ENCODE peak calls at places on chromosome 18, in eight cellular contexts. One of them, this sample, is unnamed.

GRCh38 chr18:73979742-73980141 is 167.9 kb downstream of the FBXO15 start:
- DNase-seq in CD8-positive, alpha-beta T cell: no peak
- DNase-seq in WTC11: no peak
- DNase-seq in upper lobe of right lung: no peak
- DNase-seq in left ventricle myocardium inferior: no peak
- DNase-seq in mammary epithelial cell: peak
- DNase-seq in GM06990: no peak
- DNase-seq in progenitor cell of endocrine pancreas: no peak
- DNase-seq in this sample: no peak

GRCh38 chr18:51153659-51154371 is 43.7 kb downstream of the MEX3C start:
- DNase-seq in CD8-positive, alpha-beta T cell: peak
- DNase-seq in WTC11: no peak
- DNase-seq in upper lobe of right lung: no peak
- DNase-seq in left ventricle myocardium inferior: no peak
- DNase-seq in mammary epithelial cell: no peak
- DNase-seq in GM06990: peak
- DNase-seq in progenitor cell of endocrine pancreas: no peak
- DNase-seq in this sample: no peak

GRCh38 chr18:7924616-7925015 is 357.5 kb downstream of the PTPRM start:
- DNase-seq in CD8-positive, alpha-beta T cell: no peak
- DNase-seq in WTC11: no peak
- DNase-seq in upper lobe of right lung: no peak
- DNase-seq in left ventricle myocardium inferior: no peak
- DNase-seq in mammary epithelial cell: no peak
- DNase-seq in GM06990: no peak
- DNase-seq in progenitor cell of endocrine pancreas: no peak
- DNase-seq in this sample: no peak

GRCh38 chr18:74976331-74976909 is 232.5 kb downstream of the PTGR3 start:
- DNase-seq in CD8-positive, alpha-beta T cell: no peak
- DNase-seq in WTC11: no peak
- DNase-seq in upper lobe of right lung: no peak
- DNase-seq in left ventricle myocardium inferior: no peak
- DNase-seq in mammary epithelial cell: no peak
- DNase-seq in GM06990: no peak
- DNase-seq in progenitor cell of endocrine pancreas: no peak
- DNase-seq in this sample: no peak

GRCh38 chr18:46469186-46469915 is 187.7 kb downstream of the LOXHD1 start:
- DNase-seq in CD8-positive, alpha-beta T cell: no peak
- DNase-seq in WTC11: no peak
- DNase-seq in upper lobe of right lung: no peak
- DNase-seq in left ventricle myocardium inferior: no peak
- DNase-seq in mammary epithelial cell: no peak
- DNase-seq in GM06990: no peak
- DNase-seq in progenitor cell of endocrine pancreas: no peak
- DNase-seq in this sample: no peak

GRCh38 chr18:78238404-78239089 is 741.1 kb upstream of the SALL3 start:
- DNase-seq in CD8-positive, alpha-beta T cell: no peak
- DNase-seq in WTC11: no peak
- DNase-seq in upper lobe of right lung: no peak
- DNase-seq in left ventricle myocardium inferior: no peak
- DNase-seq in mammary epithelial cell: no peak
- DNase-seq in GM06990: peak
- DNase-seq in progenitor cell of endocrine pancreas: no peak
- DNase-seq in this sample: no peak

GRCh38 chr18:23143059-23143831 is 8.0 kb downstream of the CABLES1 start:
- DNase-seq in CD8-positive, alpha-beta T cell: no peak
- DNase-seq in WTC11: no peak
- DNase-seq in upper lobe of right lung: peak
- DNase-seq in left ventricle myocardium inferior: no peak
- DNase-seq in mammary epithelial cell: peak
- DNase-seq in GM06990: no peak
- DNase-seq in progenitor cell of endocrine pancreas: no peak
- DNase-seq in this sample: no peak

GRCh38 chr18:250685-251084 is 17.2 kb downstream of the THOC1 start:
- DNase-seq in CD8-positive, alpha-beta T cell: no peak
- DNase-seq in WTC11: no peak
- DNase-seq in upper lobe of right lung: no peak
- DNase-seq in left ventricle myocardium inferior: no peak
- DNase-seq in mammary epithelial cell: peak
- DNase-seq in GM06990: no peak
- DNase-seq in progenitor cell of endocrine pancreas: no peak
- DNase-seq in this sample: no peak

GRCh38 chr18:54983041-54983686 is 23.9 kb upstream of the CCDC68 start:
- DNase-seq in CD8-positive, alpha-beta T cell: no peak
- DNase-seq in WTC11: no peak
- DNase-seq in upper lobe of right lung: no peak
- DNase-seq in left ventricle myocardium inferior: no peak
- DNase-seq in mammary epithelial cell: peak
- DNase-seq in GM06990: no peak
- DNase-seq in progenitor cell of endocrine pancreas: no peak
- DNase-seq in this sample: no peak

GRCh38 chr18:48602759-48603390 is 64.0 kb downstream of the CTIF start:
- DNase-seq in CD8-positive, alpha-beta T cell: no peak
- DNase-seq in WTC11: no peak
- DNase-seq in upper lobe of right lung: no peak
- DNase-seq in left ventricle myocardium inferior: no peak
- DNase-seq in mammary epithelial cell: no peak
- DNase-seq in GM06990: no peak
- DNase-seq in progenitor cell of endocrine pancreas: no peak
- DNase-seq in this sample: no peak

GRCh38 chr18:5693637-5694175 is 149.9 kb upstream of the EPB41L3 start:
- DNase-seq in CD8-positive, alpha-beta T cell: no peak
- DNase-seq in WTC11: no peak
- DNase-seq in upper lobe of right lung: no peak
- DNase-seq in left ventricle myocardium inferior: no peak
- DNase-seq in mammary epithelial cell: no peak
- DNase-seq in GM06990: no peak
- DNase-seq in progenitor cell of endocrine pancreas: no peak
- DNase-seq in this sample: no peak

GRCh38 chr18:6561893-6562292 is 147.2 kb upstream of the L3MBTL4 start:
- DNase-seq in CD8-positive, alpha-beta T cell: no peak
- DNase-seq in WTC11: no peak
- DNase-seq in upper lobe of right lung: no peak
- DNase-seq in left ventricle myocardium inferior: no peak
- DNase-seq in mammary epithelial cell: no peak
- DNase-seq in GM06990: no peak
- DNase-seq in progenitor cell of endocrine pancreas: no peak
- DNase-seq in this sample: no peak

GRCh38 chr18:36849288-36850011 is 20.5 kb downstream of the KIAA1328 start:
- DNase-seq in CD8-positive, alpha-beta T cell: no peak
- DNase-seq in WTC11: no peak
- DNase-seq in upper lobe of right lung: no peak
- DNase-seq in left ventricle myocardium inferior: no peak
- DNase-seq in mammary epithelial cell: no peak
- DNase-seq in GM06990: no peak
- DNase-seq in progenitor cell of endocrine pancreas: no peak
- DNase-seq in this sample: no peak

GRCh38 chr18:50700245-50701165 is 119.3 kb downstream of the MRO start:
- DNase-seq in CD8-positive, alpha-beta T cell: no peak
- DNase-seq in WTC11: no peak
- DNase-seq in upper lobe of right lung: no peak
- DNase-seq in left ventricle myocardium inferior: no peak
- DNase-seq in mammary epithelial cell: no peak
- DNase-seq in GM06990: no peak
- DNase-seq in progenitor cell of endocrine pancreas: no peak
- DNase-seq in this sample: no peak

GRCh38 chr18:45825258-45825744 is at the start of gene SIGLEC15:
- DNase-seq in CD8-positive, alpha-beta T cell: no peak
- DNase-seq in WTC11: no peak
- DNase-seq in upper lobe of right lung: no peak
- DNase-seq in left ventricle myocardium inferior: no peak
- DNase-seq in mammary epithelial cell: no peak
- DNase-seq in GM06990: no peak
- DNase-seq in progenitor cell of endocrine pancreas: no peak
- DNase-seq in this sample: no peak

GRCh38 chr18:57627488-57627887 is 5.9 kb upstream of the NARS1 start:
- DNase-seq in CD8-positive, alpha-beta T cell: no peak
- DNase-seq in WTC11: no peak
- DNase-seq in upper lobe of right lung: no peak
- DNase-seq in left ventricle myocardium inferior: no peak
- DNase-seq in mammary epithelial cell: peak
- DNase-seq in GM06990: no peak
- DNase-seq in progenitor cell of endocrine pancreas: no peak
- DNase-seq in this sample: no peak

DNA sequence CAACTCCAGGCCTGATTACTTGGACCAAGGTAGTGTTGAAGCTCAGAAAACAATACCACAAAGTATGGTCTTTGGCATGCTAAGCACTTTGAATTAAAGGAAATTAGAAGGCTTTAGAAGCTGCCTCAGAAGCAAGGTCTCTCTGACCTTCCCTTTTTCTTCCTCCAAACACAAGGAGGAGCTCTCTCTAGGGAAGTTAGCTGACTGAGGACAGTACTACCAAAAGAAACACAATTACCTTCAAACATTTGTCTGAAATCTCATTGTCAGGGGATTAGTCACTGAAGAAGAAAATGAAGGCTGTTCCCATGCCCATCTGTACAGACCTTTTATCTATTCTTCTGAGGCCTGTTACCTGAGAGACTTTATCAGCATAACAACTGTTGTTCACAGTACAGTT is 279.3 kb downstream of the CDH20 start:
- DNase-seq in CD8-positive, alpha-beta T cell: no peak
- DNase-seq in WTC11: no peak
- DNase-seq in upper lobe of right lung: no peak
- DNase-seq in left ventricle myocardium inferior: no peak
- DNase-seq in mammary epithelial cell: peak
- DNase-seq in GM06990: no peak
- DNase-seq in progenitor cell of endocrine pancreas: no peak
- DNase-seq in this sample: no peak
- TF ChIP-seq CTCF in CD8-positive, alpha-beta T cell: no peak
- TF ChIP-seq CTCF in WTC11: no peak
- TF ChIP-seq CTCF in upper lobe of right lung: peak
- TF ChIP-seq CTCF in left ventricle myocardium inferior: peak
- TF ChIP-seq CTCF in mammary epithelial cell: peak
- TF ChIP-seq CTCF in GM06990: peak
- TF ChIP-seq CTCF in progenitor cell of endocrine pancreas: no peak
- TF ChIP-seq CTCF in this sample: no peak

GRCh38 chr18:79934311-79935097 is 16.9 kb downstream of the SLC66A2 start:
- DNase-seq in CD8-positive, alpha-beta T cell: peak
- DNase-seq in WTC11: peak
- DNase-seq in upper lobe of right lung: peak
- DNase-seq in left ventricle myocardium inferior: peak
- DNase-seq in mammary epithelial cell: no peak
- DNase-seq in GM06990: no peak
- DNase-seq in progenitor cell of endocrine pancreas: no peak
- DNase-seq in this sample: no peak

GRCh38 chr18:79932907-79933306 is 18.5 kb downstream of the SLC66A2 start:
- DNase-seq in CD8-positive, alpha-beta T cell: no peak
- DNase-seq in WTC11: no peak
- DNase-seq in upper lobe of right lung: no peak
- DNase-seq in left ventricle myocardium inferior: no peak
- DNase-seq in mammary epithelial cell: no peak
- DNase-seq in GM06990: no peak
- DNase-seq in progenitor cell of endocrine pancreas: no peak
- DNase-seq in this sample: no peak

GRCh38 chr18:79935098-79935480 is 16.4 kb downstream of the SLC66A2 start:
- DNase-seq in CD8-positive, alpha-beta T cell: peak
- DNase-seq in WTC11: no peak
- DNase-seq in upper lobe of right lung: peak
- DNase-seq in left ventricle myocardium inferior: no peak
- DNase-seq in mammary epithelial cell: no peak
- DNase-seq in GM06990: no peak
- DNase-seq in progenitor cell of endocrine pancreas: no peak
- DNase-seq in this sample: no peak

GRCh38 chr18:79935499-79935898 is 16.0 kb downstream of the SLC66A2 start:
- DNase-seq in CD8-positive, alpha-beta T cell: no peak
- DNase-seq in WTC11: no peak
- DNase-seq in upper lobe of right lung: no peak
- DNase-seq in left ventricle myocardium inferior: no peak
- DNase-seq in mammary epithelial cell: no peak
- DNase-seq in GM06990: no peak
- DNase-seq in progenitor cell of endocrine pancreas: no peak
- DNase-seq in this sample: no peak

DNA sequence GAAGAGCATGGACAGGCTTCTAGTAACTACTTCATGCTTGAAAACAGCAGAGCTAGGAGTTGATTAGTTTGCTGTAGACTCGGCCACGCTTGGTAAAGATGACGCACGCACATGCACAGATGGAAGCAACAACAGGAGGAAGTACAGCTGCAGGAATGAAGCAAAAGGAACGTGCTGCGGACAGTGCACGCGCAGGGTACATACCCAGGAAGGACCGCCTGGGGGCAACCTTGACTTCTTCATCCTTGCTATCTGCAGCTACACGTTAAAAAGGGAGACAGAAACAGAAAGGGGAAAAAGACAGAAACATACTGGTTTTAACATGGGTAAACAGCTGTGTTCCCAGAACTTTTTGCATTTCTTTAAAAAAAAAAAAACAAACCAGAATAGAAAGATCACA is 17.7 kb downstream of the SLC66A2 start:
- DNase-seq in CD8-positive, alpha-beta T cell: peak
- DNase-seq in WTC11: peak
- DNase-seq in upper lobe of right lung: peak
- DNase-seq in left ventricle myocardium inferior: no peak
- DNase-seq in mammary epithelial cell: no peak
- DNase-seq in GM06990: no peak
- DNase-seq in progenitor cell of endocrine pancreas: no peak
- DNase-seq in this sample: no peak
- TF ChIP-seq CTCF in CD8-positive, alpha-beta T cell: no peak
- TF ChIP-seq CTCF in WTC11: peak
- TF ChIP-seq CTCF in upper lobe of right lung: peak
- TF ChIP-seq CTCF in left ventricle myocardium inferior: peak
- TF ChIP-seq CTCF in mammary epithelial cell: no peak
- TF ChIP-seq CTCF in GM06990: no peak
- TF ChIP-seq CTCF in progenitor cell of endocrine pancreas: peak
- TF ChIP-seq CTCF in this sample: peak

GRCh38 chr18:9055185-9055584 is 47.3 kb upstream of the NDUFV2 start:
- DNase-seq in CD8-positive, alpha-beta T cell: no peak
- DNase-seq in WTC11: no peak
- DNase-seq in upper lobe of right lung: no peak
- DNase-seq in left ventricle myocardium inferior: no peak
- DNase-seq in mammary epithelial cell: peak
- DNase-seq in GM06990: no peak
- DNase-seq in progenitor cell of endocrine pancreas: no peak
- DNase-seq in this sample: no peak
- TF ChIP-seq CTCF in CD8-positive, alpha-beta T cell: no peak
- TF ChIP-seq CTCF in WTC11: no peak
- TF ChIP-seq CTCF in upper lobe of right lung: peak
- TF ChIP-seq CTCF in left ventricle myocardium inferior: peak
- TF ChIP-seq CTCF in mammary epithelial cell: peak
- TF ChIP-seq CTCF in GM06990: peak
- TF ChIP-seq CTCF in progenitor cell of endocrine pancreas: no peak
- TF ChIP-seq CTCF in this sample: no peak

DNA sequence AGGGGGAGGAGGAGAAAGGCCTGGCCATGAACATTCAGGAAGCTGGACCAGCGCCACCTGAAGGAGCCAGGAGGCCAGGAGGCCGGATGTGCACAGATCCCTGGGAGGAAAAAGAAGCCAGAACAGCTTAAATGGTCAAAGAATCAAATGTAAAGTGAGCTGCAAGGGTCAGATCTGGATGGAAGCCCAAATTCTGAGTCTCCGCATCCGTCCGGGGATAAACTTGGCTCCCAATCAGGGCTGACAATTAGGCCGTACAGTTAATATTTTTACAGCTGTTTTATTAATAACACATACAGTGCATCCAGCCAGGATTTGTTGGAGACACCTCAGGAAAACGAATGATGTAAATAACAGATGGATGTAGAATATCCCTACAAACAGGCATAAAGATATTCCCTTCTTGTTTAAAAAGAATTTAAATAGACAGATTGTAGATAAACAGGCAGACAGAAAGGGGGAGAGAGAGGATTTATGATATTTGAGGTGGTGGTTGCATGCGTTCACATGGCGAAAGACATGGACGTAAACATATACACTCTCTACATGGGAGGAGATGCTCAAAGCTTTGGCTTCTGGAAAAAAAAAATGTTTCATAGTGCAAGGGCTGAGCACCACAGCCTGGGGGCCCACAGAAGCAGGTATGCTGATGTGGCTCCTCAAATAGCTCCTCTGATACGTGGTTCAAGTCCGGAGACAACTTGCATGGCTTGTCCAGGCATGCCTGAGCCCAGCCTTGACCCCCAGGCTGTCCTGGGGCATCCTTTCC is 495.3 kb upstream of the TCF4 start:
- DNase-seq in CD8-positive, alpha-beta T cell: no peak
- DNase-seq in WTC11: peak
- DNase-seq in upper lobe of right lung: no peak
- DNase-seq in left ventricle myocardium inferior: peak
- DNase-seq in mammary epithelial cell: no peak
- DNase-seq in GM06990: no peak
- DNase-seq in progenitor cell of endocrine pancreas: no peak
- DNase-seq in this sample: no peak
- TF ChIP-seq CTCF in CD8-positive, alpha-beta T cell: no peak
- TF ChIP-seq CTCF in WTC11: no peak
- TF ChIP-seq CTCF in upper lobe of right lung: no peak
- TF ChIP-seq CTCF in left ventricle myocardium inferior: peak
- TF ChIP-seq CTCF in mammary epithelial cell: no peak
- TF ChIP-seq CTCF in GM06990: no peak
- TF ChIP-seq CTCF in progenitor cell of endocrine pancreas: no peak
- TF ChIP-seq CTCF in this sample: no peak

This sample was measured in endothelial cell.